ENCODE peak calls at places on chromosomes 3 and 15, in seven cellular contexts. R, E, Q, B, V, D and X are unnamed samples.

GRCh38 chr15:82951472-82952155 is 906 bp downstream of the HOMER2 start:
- DNase-seq in R (no peak), B (peak), D (peak), Q (no peak), V (no peak), E (no peak), X (peak)

GRCh38 chr3:141123677-141124410 is 72.7 kb downstream of the SPSB4 start:
- DNase-seq in Q (peak), B (no peak), V (no peak), E (peak), D (no peak), R (no peak), X (no peak)

GRCh38 chr15:70149667-70150404 is 52.1 kb upstream of the TLE3 start:
- DNase-seq in R (no peak), B (no peak), D (peak), E (no peak), V (peak), Q (no peak), X (peak)

GRCh38 chr15:27059610-27060202 is 88.7 kb downstream of the GABRG3 start:
- DNase-seq in Q (no peak), R (no peak), B (peak), D (peak), V (peak), E (peak), X (peak)

GRCh38 chr3:29227307-29227706 is 53.6 kb upstream of the RBMS3 start:
- DNase-seq in R (no peak), Q (no peak), E (no peak), D (no peak), V (no peak), B (no peak), X (no peak)

GRCh38 chr15:86139828-86140227 is 60.2 kb downstream of the AGBL1 start:
- DNase-seq in Q (no peak), E (no peak), R (no peak), V (no peak), D (no peak), B (no peak), X (no peak)

GRCh38 chr15:73934281-73934680 is 8.0 kb downstream of the LOXL1 start:
- DNase-seq in R (no peak), V (no peak), D (peak), E (no peak), Q (no peak), B (no peak), X (no peak)

GRCh38 chr15:101167791-101168462 is 83.9 kb downstream of the CHSY1 start:
- DNase-seq in B (peak), E (peak), Q (peak), D (peak), R (peak), V (peak), X (peak)

GRCh38 chr3:10518506-10519150 is 13.2 kb upstream of the ATP2B2 start:
- DNase-seq in V (no peak), R (no peak), E (no peak), B (peak), Q (no peak), D (peak), X (no peak)

GRCh38 chr3:71859128-71859519 is 74.2 kb upstream of the PROK2 start:
- DNase-seq in B (peak), Q (no peak), D (peak), R (no peak), E (no peak), V (peak), X (peak)

GRCh38 chr3:105293441-105293840 is 73.3 kb upstream of the ALCAM start:
- DNase-seq in B (no peak), V (no peak), E (no peak), D (peak), R (no peak), Q (no peak), X (no peak)

GRCh38 chr3:98901032-98901464 is 447 bp downstream of the DCBLD2 start:
- DNase-seq in E (peak), Q (peak), V (peak), B (peak), D (peak), R (no peak), X (peak)

GRCh38 chr3:172853911-172854648 is 103.6 kb downstream of the ECT2 start:
- DNase-seq in R (no peak), B (no peak), E (no peak), V (no peak), D (no peak), Q (no peak), X (no peak)

GRCh38 chr15:77010842-77011241 is 15.9 kb downstream of the PSTPIP1 start:
- DNase-seq in V (no peak), B (no peak), E (no peak), R (no peak), Q (no peak), D (no peak), X (no peak)

GRCh38 chr3:50862221-50862620 is 187.5 kb downstream of the DOCK3 start:
- DNase-seq in V (no peak), B (no peak), R (no peak), D (peak), E (no peak), Q (no peak), X (no peak)

GRCh38 chr3:52707585-52707984 is 1.7 kb downstream of the SPCS1 start:
- DNase-seq in R (no peak), E (no peak), Q (no peak), V (no peak), D (no peak), B (no peak), X (no peak)

GRCh38 chr3:107367353-107367752 is 9.9 kb upstream of the CCDC54 start:
- DNase-seq in V (no peak), E (no peak), B (peak), R (peak), D (peak), Q (no peak), X (peak)

GRCh38 chr15:40344217-40344616 is 3.5 kb upstream of the CCDC9B start:
- DNase-seq in E (no peak), Q (no peak), R (no peak), V (no peak), D (no peak), B (no peak), X (no peak)

GRCh38 chr3:172140499-172141391 is 101.4 kb downstream of the FNDC3B start:
- DNase-seq in B (peak), D (peak), Q (no peak), R (peak), E (peak), V (peak), X (peak)

GRCh38 chr3:64244011-64244942 is 19.0 kb upstream of the PRICKLE2 start:
- DNase-seq in R (no peak), B (peak), V (no peak), D (peak), Q (no peak), E (no peak), X (peak)

GRCh38 chr3:188578579-188579363 is 424.8 kb downstream of the LPP start:
- DNase-seq in D (peak), V (no peak), B (peak), R (no peak), Q (peak), E (peak), X (peak)

GRCh38 chr15:31343831-31344230 is 17.2 kb downstream of the KLF13 start:
- DNase-seq in Q (no peak), E (no peak), V (no peak), B (no peak), D (no peak), R (no peak), X (no peak)

GRCh38 chr3:42122261-42123011 is 31.3 kb downstream of the TRAK1 start:
- DNase-seq in D (no peak), V (no peak), R (no peak), Q (no peak), E (no peak), B (peak), X (peak)

GRCh38 chr3:58564456-58565160 is 12.6 kb downstream of the FAM107A start:
- DNase-seq in V (peak), D (peak), B (peak), R (peak), E (no peak), Q (peak), X (peak)

GRCh38 chr15:77022646-77023575 is 28.0 kb downstream of the PSTPIP1 start:
- DNase-seq in R (no peak), Q (no peak), B (no peak), D (no peak), V (no peak), E (no peak), X (no peak)

GRCh38 chr15:29029651-29030195 is 143.9 kb downstream of the APBA2 start:
- DNase-seq in B (no peak), D (no peak), E (no peak), Q (no peak), V (no peak), R (no peak), X (no peak)

GRCh38 chr15:29034151-29034550 is 148.4 kb downstream of the APBA2 start:
- DNase-seq in Q (no peak), V (no peak), B (peak), R (no peak), E (no peak), D (no peak), X (no peak)

GRCh38 chr15:29032776-29033175 is 147.0 kb downstream of the APBA2 start:
- DNase-seq in Q (no peak), V (no peak), R (no peak), B (no peak), D (no peak), E (no peak), X (no peak)

GRCh38 chr15:29032229-29032625 is 146.5 kb downstream of the APBA2 start:
- DNase-seq in E (no peak), D (no peak), R (no peak), B (no peak), Q (no peak), V (no peak), X (no peak)

DNA sequence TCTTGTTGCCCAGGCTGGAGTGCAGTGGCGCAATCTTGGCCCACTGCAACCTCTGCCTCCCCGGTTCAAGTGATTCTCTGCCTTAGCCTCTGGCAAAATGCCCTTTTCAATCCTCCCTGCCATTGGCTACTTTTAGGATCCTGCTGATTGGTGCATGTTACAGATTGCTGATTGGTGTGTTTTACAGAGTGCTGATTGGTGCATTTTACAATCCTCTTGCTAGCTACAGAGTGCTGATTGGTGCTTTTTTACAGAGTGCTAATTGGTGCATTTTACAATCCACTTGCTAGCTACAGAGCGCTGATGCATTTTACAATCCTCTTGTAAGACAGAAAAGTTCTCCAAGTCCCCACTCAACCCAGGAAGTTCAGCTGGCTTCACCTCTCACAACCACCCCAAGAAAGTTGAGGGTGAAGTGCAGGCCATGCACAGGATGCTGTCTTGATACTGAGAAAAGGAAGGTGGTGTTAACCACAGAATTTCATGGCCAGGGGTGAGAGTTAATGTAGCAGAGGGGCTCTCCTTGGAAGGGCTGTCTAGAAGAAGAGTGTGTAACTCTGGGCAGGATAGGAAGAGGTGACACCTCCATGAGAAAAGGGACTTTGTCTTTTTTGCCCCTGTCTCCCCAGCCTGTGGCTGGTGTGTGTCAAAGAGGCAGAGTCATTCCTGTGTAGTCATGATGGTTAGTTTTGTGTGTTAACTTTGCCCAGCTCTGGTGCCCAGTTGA is 145.9 kb downstream of the APBA2 start:
- DNase-seq in E (no peak), R (no peak), Q (no peak), D (no peak), B (no peak), V (no peak), X (no peak)
- TF ChIP-seq CTCF in E (no peak), R (no peak), Q (no peak), D (no peak), B (no peak), V (no peak), X (no peak)

DNA sequence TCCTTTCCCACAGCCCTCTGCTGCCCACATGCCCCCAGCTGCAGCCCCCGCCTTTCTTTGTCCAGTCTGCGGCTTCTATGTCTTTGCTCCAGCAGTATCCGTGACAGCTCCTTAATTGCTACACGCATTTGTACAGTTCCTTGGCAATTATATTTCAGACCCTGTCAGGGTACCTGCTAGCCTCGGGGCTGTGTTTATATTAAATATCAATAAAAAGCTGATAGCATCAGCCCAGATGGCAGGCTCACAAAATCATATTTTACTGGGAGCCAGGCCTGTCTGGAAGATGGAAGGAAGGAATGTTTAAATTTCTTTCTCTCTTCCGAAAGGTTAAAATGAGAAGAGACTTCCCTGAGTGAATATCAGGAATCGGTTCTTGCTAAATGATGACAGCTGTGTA is 378.3 kb downstream of the LRTM1 start:
- DNase-seq in V (no peak), D (no peak), E (no peak), Q (no peak), B (no peak), R (no peak), X (no peak)
- H3K4me3 ChIP-seq in V (no peak), D (no peak), E (no peak), Q (no peak), B (no peak), R (no peak), X (no peak)

GRCh38 chr3:39180546-39181346 is 11.6 kb downstream of the XIRP1 start:
- DNase-seq in D (peak), V (peak), Q (peak), B (peak), R (peak), E (peak), X (peak)
- TF ChIP-seq CTCF in D (no peak), V (peak), Q (no peak), B (peak), R (peak), E (no peak), X (peak)

DNA sequence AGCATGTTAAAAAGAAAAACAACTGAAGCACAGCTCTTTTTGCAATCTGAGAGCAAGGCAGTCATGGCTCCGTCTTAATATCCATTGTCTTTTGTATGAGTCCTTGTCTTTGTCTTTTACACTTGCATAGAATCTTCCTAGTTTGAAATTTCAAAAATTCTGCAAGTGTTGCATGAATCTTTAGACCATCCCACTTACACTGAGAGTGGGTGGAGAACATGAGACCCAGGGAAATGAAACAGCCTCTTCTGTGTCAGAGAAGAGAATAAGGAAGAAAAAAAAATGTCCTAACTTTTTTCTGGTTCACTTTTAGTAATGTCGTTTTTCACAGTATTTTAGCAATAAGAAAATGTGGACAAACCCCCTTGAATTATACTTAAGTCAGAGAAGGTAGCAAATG is 12.1 kb upstream of the DCLK3 start:
- DNase-seq in R (no peak), Q (no peak), V (no peak), D (no peak), E (no peak), B (no peak), X (no peak)
- H3K4me3 ChIP-seq in R (no peak), Q (no peak), V (no peak), D (no peak), E (no peak), B (no peak), X (no peak)

GRCh38 chr3:190117995-190118394 is 2.7 kb downstream of the P3H2 start:
- DNase-seq in V (no peak), B (no peak), D (no peak), Q (no peak), R (no peak), E (no peak), X (peak)

GRCh38 chr3:190122198-190122771 is 1.6 kb upstream of the P3H2 start:
- DNase-seq in E (no peak), R (no peak), B (peak), Q (no peak), D (no peak), V (no peak), X (no peak)

GRCh38 chr3:190121061-190121765 is 516 bp upstream of the P3H2 start:
- DNase-seq in V (no peak), D (no peak), E (no peak), B (no peak), Q (no peak), R (no peak), X (no peak)

GRCh38 chr3:190119734-190120133 is 963 bp downstream of the P3H2 start:
- DNase-seq in D (no peak), Q (no peak), B (peak), R (no peak), E (no peak), V (no peak), X (no peak)

GRCh38 chr3:190120161-190121060 is at the start of gene P3H2:
- DNase-seq in D (peak), Q (peak), V (peak), B (peak), R (no peak), E (peak), X (peak)
- TF ChIP-seq CTCF in D (peak), Q (no peak), V (peak), B (peak), R (peak), E (no peak), X (no peak)

GRCh38 chr3:17407576-17407975 is 334.9 kb downstream of the TBC1D5 start:
- DNase-seq in V (no peak), D (no peak), Q (no peak), E (no peak), B (no peak), R (no peak), X (no peak)
- H3K4me3 ChIP-seq in V (no peak), D (no peak), Q (no peak), E (no peak), B (no peak), R (no peak), X (no peak)

GRCh38 chr3:157351981-157352380 is 84.7 kb upstream of the PTX3 start:
- DNase-seq in D (peak), R (no peak), V (no peak), Q (no peak), B (no peak), E (no peak), X (no peak)
- TF ChIP-seq CTCF in D (peak), R (no peak), V (no peak), Q (no peak), B (peak), E (no peak), X (no peak)

GRCh38 chr15:41544650-41545015 is 576 bp upstream of the RPAP1 start:
- DNase-seq in E (peak), Q (peak), B (peak), V (no peak), R (peak), D (no peak), X (no peak)
- H3K4me3 ChIP-seq in E (no peak), Q (peak), B (peak), V (no peak), R (peak), D (peak), X (no peak)

DNA sequence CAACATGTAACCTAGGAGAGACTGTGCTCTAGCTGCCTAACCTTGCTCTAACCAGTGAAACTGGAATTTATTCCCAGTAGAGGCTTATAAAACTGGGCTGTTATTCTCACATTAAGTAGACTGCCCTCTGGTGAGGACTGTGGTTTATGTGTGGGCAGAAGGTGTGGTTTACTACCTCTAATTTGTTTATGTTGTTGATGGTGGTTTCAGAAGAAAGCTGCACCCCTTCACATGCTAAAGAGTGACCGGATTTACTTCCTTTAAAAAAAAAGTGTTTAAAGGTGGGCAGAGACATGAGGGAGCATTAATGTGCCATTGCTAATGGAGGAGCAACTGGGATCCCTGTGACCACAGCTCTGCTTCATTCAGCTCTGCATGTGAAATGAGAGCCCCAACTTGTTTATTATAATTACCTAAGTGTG is 273.2 kb downstream of the MECOM start:
- DNase-seq in B (no peak), Q (no peak), V (peak), R (no peak), E (no peak), D (peak), X (peak)
- TF ChIP-seq CTCF in B (no peak), Q (no peak), V (peak), R (no peak), E (no peak), D (peak), X (peak)

GRCh38 chr3:117989982-117990381 is 1044.7 kb downstream of the IGSF11 start:
- DNase-seq in D (no peak), B (no peak), R (no peak), Q (no peak), V (no peak), E (no peak), X (no peak)

GRCh38 chr3:117998071-117998470 is 1036.6 kb downstream of the IGSF11 start:
- DNase-seq in D (no peak), B (peak), Q (no peak), R (no peak), V (no peak), E (no peak), X (peak)

GRCh38 chr3:118000219-118000618 is 1034.4 kb downstream of the IGSF11 start:
- DNase-seq in V (no peak), B (no peak), Q (no peak), E (no peak), R (no peak), D (no peak), X (no peak)

GRCh38 chr3:117997201-117998049 is 1037.2 kb downstream of the IGSF11 start:
- DNase-seq in D (peak), B (peak), Q (peak), R (peak), E (peak), V (peak), X (peak)

GRCh38 chr3:117995795-117996194 is 1038.9 kb downstream of the IGSF11 start:
- DNase-seq in B (peak), R (no peak), Q (no peak), E (no peak), D (no peak), V (no peak), X (no peak)
- H3K4me3 ChIP-seq in B (peak), R (no peak), Q (no peak), E (no peak), D (no peak), V (no peak), X (no peak)